ENCODE peak calls at places on chromosomes 5 and 9, in ten cellular contexts. C is GM10248, Z is bronchial epithelial cell, S is activated B cell treated with CpG ODN at 0.5 μM for 24 hours, D is fibroblast of the aortic adventitia, Y is heart right ventricle, V is breast epithelium, T is progenitor cell of endocrine pancreas, W is fibroblast of mammary gland, O is AG09319. H is an unnamed sample.

GRCh38 chr5:150636391-150637244 is 3.8 kb upstream of the SYNPO start:
- DNase-seq in C (no peak), Z (peak), S (no peak), D (peak), Y (peak), V (no peak), T (no peak), W (peak), O (no peak), H (peak)

GRCh38 chr5:95697781-95698681 is 15.2 kb upstream of the SPATA9 start:
- DNase-seq in C (no peak), Z (no peak), S (no peak), D (no peak), Y (no peak), V (no peak), T (no peak), W (no peak), O (no peak), H (no peak)

GRCh38 chr5:142324377-142324870 is 397 bp downstream of the SPRY4 start:
- DNase-seq in C (no peak), Z (no peak), S (no peak), D (no peak), Y (no peak), V (peak), T (peak), W (peak), O (no peak), H (no peak)

GRCh38 chr9:108156270-108156998 is 666.9 kb upstream of the KLF4 start:
- DNase-seq in C (no peak), Z (peak), S (no peak), D (peak), Y (no peak), V (no peak), T (no peak), W (peak), O (no peak), H (peak)

GRCh38 chr5:132850066-132850465 is 16.2 kb downstream of the GDF9 start:
- DNase-seq in C (no peak), Z (peak), S (no peak), D (no peak), Y (no peak), V (no peak), T (no peak), W (peak), O (no peak), H (no peak)

GRCh38 chr5:31197183-31197582 is 3.7 kb downstream of the CDH6 start:
- DNase-seq in C (no peak), Z (peak), S (no peak), D (peak), Y (no peak), V (no peak), T (no peak), W (no peak), O (peak), H (no peak)

GRCh38 chr9:89806371-89807100 is 201.7 kb downstream of the GADD45G start:
- DNase-seq in C (no peak), Z (peak), S (no peak), D (no peak), Y (no peak), V (no peak), T (no peak), W (peak), O (no peak), H (no peak)

GRCh38 chr5:129019401-129019908 is 54.2 kb downstream of the SLC27A6 start:
- DNase-seq in C (no peak), Z (no peak), S (no peak), D (no peak), Y (no peak), V (no peak), T (no peak), W (no peak), O (no peak), H (no peak)

GRCh38 chr5:141182248-141182647 is at the start of gene PCDHB16:
- DNase-seq in C (no peak), Z (no peak), S (no peak), D (peak), Y (peak), V (no peak), T (no peak), W (peak), O (no peak), H (peak)

GRCh38 chr9:123368023-123368422 is 12.0 kb downstream of the CRB2 start:
- DNase-seq in C (no peak), Z (no peak), S (no peak), D (no peak), Y (no peak), V (no peak), T (no peak), W (no peak), O (no peak), H (no peak)

GRCh38 chr9:33782395-33783152 is 12.8 kb upstream of the PRSS3 start:
- DNase-seq in C (no peak), Z (peak), S (no peak), D (peak), Y (no peak), V (no peak), T (no peak), W (peak), O (no peak), H (peak)

GRCh38 chr9:76216161-76216649 is 178.0 kb downstream of the RFK start:
- DNase-seq in C (no peak), Z (peak), S (no peak), D (peak), Y (no peak), V (no peak), T (no peak), W (peak), O (peak), H (peak)

GRCh38 chr5:32383065-32383464 is 61.5 kb downstream of the ZFR start:
- DNase-seq in C (no peak), Z (no peak), S (no peak), D (no peak), Y (no peak), V (no peak), T (no peak), W (no peak), O (no peak), H (no peak)

GRCh38 chr5:78062645-78063044 is 231.9 kb downstream of the AP3B1 start:
- DNase-seq in C (no peak), Z (no peak), S (no peak), D (no peak), Y (no peak), V (no peak), T (no peak), W (no peak), O (no peak), H (no peak)

GRCh38 chr9:110626109-110626829 is 42.3 kb upstream of the MUSK start:
- DNase-seq in C (no peak), Z (peak), S (no peak), D (peak), Y (no peak), V (no peak), T (no peak), W (peak), O (peak), H (peak)

GRCh38 chr5:143083006-143083405 is 312.8 kb downstream of the ARHGAP26 start:
- DNase-seq in C (no peak), Z (peak), S (no peak), D (no peak), Y (no peak), V (no peak), T (no peak), W (no peak), O (no peak), H (no peak)

GRCh38 chr9:121529237-121529987 is 29.8 kb upstream of the GGTA1 start:
- DNase-seq in C (no peak), Z (peak), S (no peak), D (peak), Y (peak), V (peak), T (no peak), W (peak), O (peak), H (peak)

GRCh38 chr9:7976167-7976755 is 176.7 kb upstream of the DMAC1 start:
- DNase-seq in C (peak), Z (no peak), S (no peak), D (no peak), Y (no peak), V (no peak), T (no peak), W (no peak), O (no peak), H (no peak)

GRCh38 chr5:37658440-37658839 is 181.4 kb downstream of the GDNF start:
- DNase-seq in C (no peak), Z (no peak), S (no peak), D (no peak), Y (no peak), V (no peak), T (no peak), W (no peak), O (no peak), H (peak)

GRCh38 chr5:10219068-10219467 is 30.6 kb downstream of the ATPSCKMT start:
- DNase-seq in C (no peak), Z (no peak), S (no peak), D (no peak), Y (no peak), V (no peak), T (no peak), W (no peak), O (no peak), H (no peak)

GRCh38 chr5:131845828-131846227 is 49.0 kb upstream of the FNIP1 start:
- DNase-seq in C (no peak), Z (no peak), S (no peak), D (no peak), Y (no peak), V (no peak), T (no peak), W (no peak), O (no peak), H (no peak)

GRCh38 chr5:55218966-55219365 is 8.1 kb downstream of the MCIDAS start:
- DNase-seq in C (no peak), Z (peak), S (no peak), D (no peak), Y (no peak), V (no peak), T (no peak), W (no peak), O (no peak), H (peak)

GRCh38 chr5:89037090-89037489 is 154.1 kb upstream of the MEF2C start:
- DNase-seq in C (no peak), Z (peak), S (no peak), D (peak), Y (no peak), V (no peak), T (no peak), W (no peak), O (no peak), H (no peak)

GRCh38 chr9:96161819-96162218 is 140.2 kb downstream of the HSD17B3 start:
- DNase-seq in C (no peak), Z (no peak), S (no peak), D (no peak), Y (no peak), V (no peak), T (no peak), W (peak), O (no peak), H (no peak)

GRCh38 chr5:141001466-141001853 is 35.2 kb downstream of the PCDHAC2 start:
- DNase-seq in C (no peak), Z (peak), S (no peak), D (no peak), Y (no peak), V (no peak), T (no peak), W (no peak), O (no peak), H (peak)

GRCh38 chr5:72121753-72122445 is 14.6 kb downstream of the MAP1B start:
- DNase-seq in C (no peak), Z (no peak), S (no peak), D (no peak), Y (no peak), V (no peak), T (no peak), W (no peak), O (no peak), H (no peak)

GRCh38 chr9:112179816-112180215 is 4.7 kb upstream of the SUSD1 start:
- DNase-seq in C (no peak), Z (no peak), S (no peak), D (peak), Y (no peak), V (no peak), T (no peak), W (no peak), O (peak), H (no peak)

GRCh38 chr9:16653491-16654407 is 216.7 kb downstream of the BNC2 start:
- DNase-seq in C (no peak), Z (no peak), S (no peak), D (peak), Y (peak), V (no peak), T (no peak), W (no peak), O (no peak), H (no peak)

GRCh38 chr5:122129332-122129731 is at the start of gene ZNF474:
- DNase-seq in C (no peak), Z (peak), S (no peak), D (peak), Y (peak), V (peak), T (no peak), W (peak), O (peak), H (peak)

GRCh38 chr9:126411225-126411947 is 84.8 kb downstream of the MVB12B start:
- DNase-seq in C (peak), Z (peak), S (no peak), D (no peak), Y (no peak), V (no peak), T (no peak), W (no peak), O (no peak), H (no peak)

GRCh38 chr9:114291886-114292590 is 30.9 kb upstream of the ORM1 start:
- DNase-seq in C (no peak), Z (no peak), S (peak), D (no peak), Y (no peak), V (no peak), T (no peak), W (no peak), O (no peak), H (no peak)

GRCh38 chr5:176535655-176536131 is 1.5 kb downstream of the RNF44 start:
- DNase-seq in C (no peak), Z (no peak), S (no peak), D (no peak), Y (no peak), V (no peak), T (no peak), W (no peak), O (no peak), H (no peak)

GRCh38 chr9:120877276-120878034 is 467 bp upstream of the PHF19 start:
- DNase-seq in C (peak), Z (no peak), S (peak), D (peak), Y (peak), V (no peak), T (peak), W (peak), O (no peak), H (peak)

GRCh38 chr9:106893088-106893487 is 30.1 kb downstream of the ZNF462 start:
- DNase-seq in C (no peak), Z (peak), S (no peak), D (no peak), Y (no peak), V (no peak), T (no peak), W (peak), O (no peak), H (peak)

GRCh38 chr5:74685979-74686631 is 1.1 kb downstream of the HEXB start:
- DNase-seq in C (peak), Z (no peak), S (peak), D (peak), Y (peak), V (no peak), T (no peak), W (peak), O (no peak), H (peak)

GRCh38 chr9:123984802-123985201 is 26.8 kb upstream of the LHX2 start:
- DNase-seq in C (no peak), Z (no peak), S (no peak), D (no peak), Y (peak), V (no peak), T (no peak), W (no peak), O (no peak), H (no peak)

GRCh38 chr5:1535646-1536045 is 11.9 kb upstream of the LPCAT1 start:
- DNase-seq in C (no peak), Z (no peak), S (no peak), D (no peak), Y (no peak), V (no peak), T (no peak), W (no peak), O (no peak), H (no peak)

GRCh38 chr5:74497706-74498105 is 142.8 kb downstream of the ENC1 start:
- DNase-seq in C (no peak), Z (peak), S (no peak), D (no peak), Y (no peak), V (no peak), T (no peak), W (peak), O (no peak), H (no peak)

GRCh38 chr9:80995759-80996158 is 693.6 kb downstream of the TLE1 start:
- DNase-seq in C (no peak), Z (peak), S (no peak), D (peak), Y (no peak), V (no peak), T (no peak), W (peak), O (no peak), H (peak)

GRCh38 chr5:106269252-106269843 is 1401.4 kb downstream of the EFNA5 start:
- DNase-seq in C (no peak), Z (peak), S (no peak), D (peak), Y (no peak), V (no peak), T (no peak), W (peak), O (no peak), H (peak)
- TF ChIP-seq CTCF in C (peak), Z (peak), S (no peak), D (peak), Y (peak), V (no peak), T (peak), W (peak), O (peak), H (peak)

DNA sequence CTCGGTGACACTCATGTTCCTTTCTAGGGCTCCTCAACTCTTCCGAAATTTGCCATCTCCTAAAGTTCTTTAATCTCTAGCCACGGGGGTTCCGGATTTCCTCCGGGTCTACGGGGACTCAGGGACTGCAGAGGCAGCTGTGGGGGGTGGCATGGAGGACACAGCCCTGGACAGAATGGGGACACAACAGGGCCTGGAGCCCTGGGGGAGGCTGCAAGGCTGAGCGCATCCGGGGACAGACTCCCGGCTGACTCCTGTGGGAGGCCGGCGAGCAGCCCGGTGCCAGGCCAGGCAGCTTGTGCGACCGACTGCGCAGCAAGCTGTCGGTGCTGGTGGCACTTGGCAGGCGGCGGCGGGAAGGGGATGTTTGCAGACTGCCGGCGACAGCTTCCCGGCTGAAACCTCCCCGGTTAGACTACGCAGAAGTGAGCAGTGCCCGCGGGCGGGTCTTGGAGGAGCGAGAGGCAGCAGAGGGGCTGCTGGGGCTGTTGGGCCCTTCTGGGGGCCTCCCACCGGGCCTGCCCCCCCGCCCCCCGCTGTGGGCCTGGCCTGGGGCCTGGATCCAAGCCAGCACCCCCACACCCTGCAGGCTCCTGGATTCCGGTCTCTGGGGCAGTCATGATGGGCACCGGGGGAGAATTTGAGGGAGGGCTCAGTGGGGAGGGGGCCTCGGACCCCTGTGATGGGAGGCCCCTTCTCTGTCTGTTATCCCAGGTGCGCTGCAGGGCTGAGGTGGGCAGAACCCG is 28.7 kb upstream of the UBAC1 start:
- DNase-seq in C (no peak), Z (no peak), S (no peak), D (no peak), Y (no peak), V (no peak), T (no peak), W (no peak), O (no peak), H (no peak)
- TF ChIP-seq CTCF in C (no peak), Z (no peak), S (no peak), D (no peak), Y (no peak), V (no peak), T (no peak), W (no peak), O (no peak), H (no peak)

GRCh38 chr5:135079282-135079681 is 45.3 kb upstream of the PITX1 start:
- DNase-seq in C (no peak), Z (no peak), S (no peak), D (no peak), Y (no peak), V (no peak), T (no peak), W (no peak), O (no peak), H (no peak)

GRCh38 chr5:135075621-135076585 is 41.9 kb upstream of the PITX1 start:
- DNase-seq in C (no peak), Z (peak), S (no peak), D (no peak), Y (no peak), V (no peak), T (no peak), W (no peak), O (no peak), H (no peak)

GRCh38 chr5:135076801-135077200 is 42.8 kb upstream of the PITX1 start:
- DNase-seq in C (no peak), Z (no peak), S (no peak), D (no peak), Y (no peak), V (no peak), T (no peak), W (no peak), O (no peak), H (no peak)

GRCh38 chr5:135081240-135081639 is 47.2 kb upstream of the PITX1 start:
- DNase-seq in C (no peak), Z (no peak), S (no peak), D (no peak), Y (no peak), V (no peak), T (no peak), W (no peak), O (no peak), H (no peak)

DNA sequence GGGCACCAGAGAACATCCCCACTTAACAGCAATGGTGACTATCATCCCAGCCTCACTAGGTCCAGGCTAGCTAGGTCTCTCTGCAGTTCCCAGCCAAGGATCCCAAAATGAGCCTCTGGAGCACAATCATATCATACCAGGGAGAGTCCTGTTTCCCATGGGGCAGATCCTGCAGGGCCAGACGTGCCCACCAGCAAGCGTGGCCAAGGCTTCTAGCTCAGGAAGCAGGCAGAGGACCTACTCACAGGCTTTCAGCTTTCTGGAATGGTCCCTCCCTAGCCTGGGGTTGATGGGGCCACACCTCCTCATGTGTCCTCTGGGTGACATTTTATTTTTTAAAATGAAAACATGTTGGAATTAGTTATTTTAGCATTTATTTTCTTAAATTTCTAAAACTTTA is 45.7 kb upstream of the PITX1 start:
- DNase-seq in C (no peak), Z (no peak), S (no peak), D (no peak), Y (no peak), V (no peak), T (no peak), W (no peak), O (no peak), H (no peak)
- TF ChIP-seq CTCF in C (no peak), Z (no peak), S (no peak), D (no peak), Y (no peak), V (no peak), T (no peak), W (no peak), O (no peak), H (no peak)

DNA sequence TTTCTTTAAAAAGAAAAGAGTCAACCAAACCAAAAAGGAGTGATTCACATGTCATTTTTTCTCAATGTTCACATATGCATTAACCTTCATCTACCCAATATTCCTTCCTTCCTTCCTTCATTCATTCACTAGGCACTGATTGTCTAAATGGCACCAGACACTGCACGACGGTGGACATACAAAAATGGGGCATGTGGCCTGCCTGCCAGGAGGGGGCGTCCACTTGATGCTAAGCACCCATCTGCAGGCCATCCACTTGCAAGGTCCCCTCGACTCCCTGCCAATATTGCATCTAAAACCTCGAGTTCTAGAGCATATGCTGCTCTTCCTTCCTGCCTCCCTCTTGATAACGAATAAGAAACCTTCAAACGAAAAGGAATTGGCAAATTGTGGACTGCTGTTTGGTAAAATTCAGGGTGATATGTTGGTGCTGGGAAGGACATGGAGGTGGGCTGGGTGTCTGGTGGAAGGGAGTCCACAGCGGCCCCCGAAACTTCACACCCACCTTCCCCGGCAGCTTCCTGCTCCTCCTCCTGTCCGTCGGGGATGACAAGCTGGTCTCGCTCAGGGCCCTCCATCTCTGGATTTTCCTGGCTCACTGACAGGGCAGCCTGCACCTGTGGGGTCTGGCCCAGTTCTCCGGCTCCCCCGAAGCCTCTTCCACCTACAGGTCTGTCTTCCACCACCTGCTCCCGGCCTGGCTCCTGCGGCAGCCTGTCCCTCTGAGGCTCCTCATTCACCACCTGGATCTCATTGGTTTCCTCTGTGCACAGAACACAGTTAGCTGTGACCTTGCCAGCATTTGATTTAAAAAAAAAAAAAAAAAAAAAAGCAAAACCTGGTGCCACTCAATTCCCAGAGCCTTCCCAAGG is 64.3 kb downstream of the GOLM1 start:
- DNase-seq in C (peak), Z (peak), S (no peak), D (peak), Y (no peak), V (no peak), T (no peak), W (peak), O (no peak), H (peak)
- TF ChIP-seq CTCF in C (peak), Z (peak), S (no peak), D (peak), Y (peak), V (no peak), T (peak), W (peak), O (peak), H (peak)